ENCODE peak calls at places on chromosomes 1 and 21, in seven cellular contexts. Q is GM12891, W is HCT116, B is suprapubic skin, V is prostate gland, Y is transverse colon, L is breast epithelium. G is an unnamed sample.

GRCh38 chr1:114173704-114174103 is 20.0 kb upstream of the SYT6 start:
- DNase-seq in Q (no peak), W (no peak), B (no peak), V (no peak), Y (no peak), L (no peak), G (no peak)

GRCh38 chr1:218480691-218481099 is 135.6 kb downstream of the TGFB2 start:
- DNase-seq in Q (no peak), W (no peak), B (no peak), V (no peak), Y (no peak), L (no peak), G (no peak)

GRCh38 chr1:20633190-20634064 is at the start of gene PINK1:
- DNase-seq in Q (peak; percentile 83), W (peak; percentile 57), B (peak; percentile 85), V (peak; percentile 73), Y (peak; percentile 91), L (peak; percentile 84), G (peak; percentile 76)

GRCh38 chr1:202304370-202304769 is 37.4 kb downstream of the UBE2T start:
- DNase-seq in Q (no peak), W (no peak), B (no peak), V (no peak), Y (no peak), L (no peak), G (no peak)

GRCh38 chr1:24384251-24385090 is 29.1 kb downstream of the STPG1 start:
- DNase-seq in Q (peak; percentile 34), W (no peak), B (no peak), V (peak; percentile 71), Y (peak; percentile 35), L (no peak), G (peak; percentile 40)

GRCh38 chr1:193069748-193070394 is 10.5 kb downstream of the RO60 start:
- DNase-seq in Q (no peak), W (no peak), B (no peak), V (no peak), Y (no peak), L (no peak), G (no peak)

GRCh38 chr1:181656491-181656890 is 173.2 kb downstream of the CACNA1E start:
- DNase-seq in Q (no peak), W (no peak), B (no peak), V (no peak), Y (no peak), L (no peak), G (no peak)

GRCh38 chr1:221687731-221688487 is 54.0 kb downstream of the DUSP10 start:
- DNase-seq in Q (no peak), W (no peak), B (no peak), V (no peak), Y (no peak), L (no peak), G (no peak)

GRCh38 chr1:48679868-48680267 is 96.8 kb downstream of the BEND5 start:
- DNase-seq in Q (no peak), W (no peak), B (no peak), V (no peak), Y (no peak), L (no peak), G (no peak)

GRCh38 chr1:184982002-184982954 is 8.0 kb upstream of the NIBAN1 start:
- DNase-seq in Q (peak; percentile 41), W (peak; percentile 37), B (peak; percentile 82), V (peak; percentile 77), Y (peak; percentile 82), L (peak; percentile 80), G (peak; percentile 35)
- TF ChIP-seq POLR2AphosphoS5 in Q (no peak), W (no peak), B (no peak), V (peak; percentile 50), Y (no peak), L (peak; percentile 41), G (no peak)

GRCh38 chr21:34792504-34793089 is 123.8 kb downstream of the CLIC6 start:
- DNase-seq in Q (no peak), W (no peak), B (no peak), V (no peak), Y (no peak), L (no peak), G (no peak)

GRCh38 chr21:34791776-34792503 is 123.1 kb downstream of the CLIC6 start:
- DNase-seq in Q (no peak), W (no peak), B (no peak), V (no peak), Y (no peak), L (no peak), G (no peak)

GRCh38 chr21:34790341-34790740 is 121.5 kb downstream of the CLIC6 start:
- DNase-seq in Q (no peak), W (no peak), B (no peak), V (no peak), Y (no peak), L (no peak), G (no peak)

GRCh38 chr21:34788879-34789278 is 120.1 kb downstream of the CLIC6 start:
- DNase-seq in Q (no peak), W (no peak), B (no peak), V (no peak), Y (no peak), L (no peak), G (no peak)

GRCh38 chr21:34790834-34791233 is 122.0 kb downstream of the CLIC6 start:
- DNase-seq in Q (no peak), W (no peak), B (no peak), V (no peak), Y (no peak), L (no peak), G (no peak)
- TF ChIP-seq POLR2A in Q (no peak), W (no peak), B (no peak), V (no peak), Y (no peak), L (no peak), G (no peak)

DNA sequence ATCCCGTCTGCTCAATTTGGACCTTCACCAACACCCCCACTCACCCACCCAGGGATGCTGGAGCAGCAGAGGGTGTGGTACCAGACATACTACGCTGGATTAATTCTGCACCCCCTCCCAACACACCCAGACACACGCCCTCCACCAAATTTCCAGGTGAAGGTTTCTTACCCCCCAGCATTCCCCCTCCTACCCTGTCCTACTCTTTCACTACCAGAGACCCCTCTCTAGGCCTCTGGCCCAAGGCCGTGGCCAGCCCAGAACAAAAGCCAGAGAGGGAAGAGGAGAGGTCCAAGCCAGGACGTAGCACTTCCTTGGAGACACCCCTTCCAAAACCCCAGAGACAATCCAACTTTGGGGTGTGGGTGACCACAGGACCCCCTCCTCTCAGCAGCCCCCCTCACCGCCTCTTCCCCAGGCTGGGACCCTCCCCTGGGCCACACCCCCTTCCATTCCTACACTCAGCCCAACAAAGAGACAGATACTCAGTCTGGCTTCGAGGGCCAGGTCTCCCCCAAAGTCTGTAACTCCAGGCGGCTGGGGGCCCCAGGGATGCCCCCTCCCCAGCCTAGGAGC is 1.6 kb downstream of the MEX3A start:
- DNase-seq in Q (no peak), W (no peak), B (no peak), V (no peak), Y (no peak), L (no peak), G (no peak)
- TF ChIP-seq POLR2AphosphoS5 in Q (no peak), W (no peak), B (no peak), V (no peak), Y (no peak), L (no peak), G (no peak)

DNA sequence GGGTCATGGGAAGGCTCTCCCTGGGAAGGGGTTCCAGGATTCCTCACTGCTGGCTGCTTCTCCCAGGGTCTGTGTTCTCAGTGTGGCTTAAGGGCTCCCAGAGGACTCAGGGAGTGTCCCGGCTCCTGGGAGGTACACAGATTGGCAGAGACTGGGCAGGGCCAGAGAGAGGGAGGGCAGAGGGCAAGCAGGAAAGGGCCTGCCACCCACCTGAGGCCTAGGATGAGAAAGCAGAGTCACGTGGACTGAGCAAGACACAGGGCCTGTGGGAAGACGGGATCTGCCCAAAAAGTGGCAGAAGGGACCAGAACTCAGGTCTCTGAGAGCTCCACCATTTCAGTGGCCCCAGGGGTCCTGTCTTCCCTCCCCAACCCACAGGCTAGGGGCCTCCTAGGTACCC is 871 bp downstream of the SLFNL1 start:
- DNase-seq in Q (no peak), W (no peak), B (no peak), V (no peak), Y (peak; percentile 24), L (no peak), G (no peak)
- TF ChIP-seq POLR2A in Q (no peak), W (no peak), B (no peak), V (no peak), Y (no peak), L (no peak), G (no peak)

GRCh38 chr1:119959836-119960235 is 63.5 kb upstream of the ADAM30 start:
- DNase-seq in Q (no peak), W (no peak), B (no peak), V (no peak), Y (no peak), L (no peak), G (no peak)

GRCh38 chr1:119956306-119956705 is 60.0 kb upstream of the ADAM30 start:
- DNase-seq in Q (no peak), W (no peak), B (no peak), V (no peak), Y (no peak), L (no peak), G (no peak)

GRCh38 chr1:119959268-119959667 is 63.0 kb upstream of the ADAM30 start:
- DNase-seq in Q (no peak), W (no peak), B (no peak), V (no peak), Y (no peak), L (no peak), G (no peak)

GRCh38 chr1:119960501-119960900 is 64.2 kb upstream of the ADAM30 start:
- DNase-seq in Q (no peak), W (no peak), B (no peak), V (no peak), Y (no peak), L (no peak), G (no peak)

DNA sequence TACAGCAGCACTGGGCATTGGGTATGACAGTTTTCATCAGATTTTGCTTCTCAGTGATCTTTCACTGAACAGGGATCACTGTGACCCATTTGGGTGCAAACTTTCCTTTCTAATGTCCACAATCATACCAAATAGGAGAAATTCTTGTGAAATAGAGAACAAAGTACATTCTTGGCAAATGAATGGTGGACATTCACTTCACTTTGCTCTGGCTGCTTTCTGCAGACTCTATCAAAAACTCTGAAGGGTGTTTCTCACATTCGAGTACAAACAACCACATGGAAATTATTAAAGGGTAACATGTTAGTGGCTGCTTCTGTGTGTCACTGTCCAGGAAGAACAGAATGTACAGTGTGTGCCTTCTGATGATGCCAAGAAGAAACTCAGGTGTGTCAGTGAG is 61.9 kb upstream of the ADAM30 start:
- DNase-seq in Q (no peak), W (no peak), B (no peak), V (no peak), Y (no peak), L (no peak), G (no peak)
- TF ChIP-seq POLR2AphosphoS5 in Q (no peak), W (no peak), B (no peak), V (peak; percentile 42), Y (no peak), L (no peak), G (no peak)